ENCODE peak calls at places on chromosome 14, in ten cellular contexts. G is PC-9, H is suprapubic skin, D is omental fat pad, M is tibial artery, E is A549, X is GM10248, Q is fibroblast of lung, S is RWPE1, U is AG09309. N is an unnamed sample.
A peak's percentile ranks its signal among the peaks of the same experiment; 100 is the strongest.

GRCh38 chr14:100653409-100653808 is 66.2 kb upstream of the BEGAIN start:
- DNase-seq in G (no peak), H (no peak), D (no peak), M (no peak), E (no peak), X (peak; percentile 49), Q (no peak), S (no peak), U (no peak), N (no peak)

GRCh38 chr14:61601923-61602732 is 93.2 kb upstream of the HIF1A start:
- DNase-seq in G (no peak), H (no peak), D (no peak), M (no peak), E (no peak), X (no peak), Q (no peak), S (no peak), U (no peak), N (no peak)

GRCh38 chr14:34465069-34465859 is 3.2 kb upstream of the SPTSSA start:
- DNase-seq in G (no peak), H (no peak), D (no peak), M (no peak), E (no peak), X (no peak), Q (peak; percentile 24), S (no peak), U (no peak), N (no peak)

GRCh38 chr14:80172380-80173055 is 38.8 kb downstream of the DIO2 start:
- DNase-seq in G (no peak), H (no peak), D (no peak), M (no peak), E (no peak), X (no peak), Q (peak; percentile 40), S (no peak), U (no peak), N (no peak)

GRCh38 chr14:62886461-62886860 is 158.8 kb downstream of the KCNH5 start:
- DNase-seq in G (no peak), H (no peak), D (no peak), M (no peak), E (no peak), X (no peak), Q (no peak), S (no peak), U (no peak), N (no peak)

GRCh38 chr14:96037891-96038557 is 1.1 kb upstream of the C14orf132 start:
- DNase-seq in G (no peak), H (no peak), D (no peak), M (peak; percentile 90), E (peak; percentile 34), X (no peak), Q (peak; percentile 50), S (peak; percentile 60), U (no peak), N (no peak)

GRCh38 chr14:102580552-102581110 is 11.8 kb upstream of the RCOR1 start:
- DNase-seq in G (no peak), H (no peak), D (no peak), M (no peak), E (no peak), X (no peak), Q (no peak), S (no peak), U (no peak), N (no peak)

GRCh38 chr14:87615822-87616679 is 376.9 kb downstream of the GALC start:
- DNase-seq in G (no peak), H (no peak), D (no peak), M (no peak), E (peak; percentile 38), X (peak; percentile 37), Q (peak; percentile 33), S (peak; percentile 60), U (no peak), N (peak; percentile 27)

GRCh38 chr14:75482366-75482765 is 39.9 kb upstream of the BATF start:
- DNase-seq in G (no peak), H (no peak), D (no peak), M (no peak), E (no peak), X (no peak), Q (no peak), S (no peak), U (no peak), N (no peak)

GRCh38 chr14:75471059-75471458 is 43.2 kb downstream of the JDP2 start:
- DNase-seq in G (no peak), H (no peak), D (no peak), M (no peak), E (no peak), X (no peak), Q (no peak), S (no peak), U (no peak), N (no peak)

GRCh38 chr14:75479770-75480600 is 42.3 kb upstream of the BATF start:
- DNase-seq in G (no peak), H (no peak), D (no peak), M (no peak), E (no peak), X (peak; percentile 69), Q (no peak), S (no peak), U (no peak), N (no peak)

GRCh38 chr14:75477881-75478280 is 44.4 kb upstream of the BATF start:
- DNase-seq in G (no peak), H (no peak), D (no peak), M (no peak), E (no peak), X (no peak), Q (no peak), S (no peak), U (no peak), N (no peak)

GRCh38 chr14:75476274-75476995 is 45.8 kb upstream of the BATF start:
- DNase-seq in G (no peak), H (no peak), D (no peak), M (peak; percentile 24), E (no peak), X (no peak), Q (peak; percentile 6), S (no peak), U (no peak), N (no peak)
- TF ChIP-seq CTCF in G (no peak), H (no peak), D (no peak), M (no peak), E (no peak), X (no peak), Q (no peak), S (no peak), U (no peak), N (no peak)

GRCh38 chr14:39447155-39447554 is 14.9 kb upstream of the FBXO33 start:
- DNase-seq in G (no peak), H (no peak), D (no peak), M (no peak), E (no peak), X (no peak), Q (no peak), S (no peak), U (no peak), N (no peak)

GRCh38 chr14:39452680-39453079 is 20.4 kb upstream of the FBXO33 start:
- DNase-seq in G (no peak), H (no peak), D (no peak), M (no peak), E (no peak), X (no peak), Q (no peak), S (no peak), U (no peak), N (no peak)

GRCh38 chr14:39454906-39455539 is 22.8 kb upstream of the FBXO33 start:
- DNase-seq in G (no peak), H (no peak), D (no peak), M (no peak), E (no peak), X (no peak), Q (no peak), S (no peak), U (no peak), N (no peak)

GRCh38 chr14:39456702-39457250 is 24.5 kb upstream of the FBXO33 start:
- DNase-seq in G (no peak), H (no peak), D (no peak), M (no peak), E (no peak), X (no peak), Q (no peak), S (no peak), U (no peak), N (no peak)

GRCh38 chr14:39451811-39452210 is 19.6 kb upstream of the FBXO33 start:
- DNase-seq in G (no peak), H (no peak), D (no peak), M (no peak), E (no peak), X (no peak), Q (no peak), S (no peak), U (no peak), N (no peak)
- TF ChIP-seq CTCF in G (no peak), H (no peak), D (no peak), M (no peak), E (no peak), X (no peak), Q (no peak), S (no peak), U (no peak), N (no peak)

GRCh38 chr14:31950760-31951637 is 126.1 kb upstream of the ARHGAP5 start:
- DNase-seq in G (peak; percentile 51), H (no peak), D (peak; percentile 35), M (no peak), E (peak; percentile 73), X (no peak), Q (peak; percentile 81), S (peak; percentile 79), U (no peak), N (peak; percentile 46)

GRCh38 chr14:31951638-31951964 is 125.5 kb upstream of the ARHGAP5 start:
- DNase-seq in G (no peak), H (no peak), D (no peak), M (no peak), E (no peak), X (no peak), Q (no peak), S (no peak), U (no peak), N (no peak)

GRCh38 chr14:31953210-31953609 is 123.9 kb upstream of the ARHGAP5 start:
- DNase-seq in G (no peak), H (no peak), D (no peak), M (no peak), E (no peak), X (no peak), Q (no peak), S (no peak), U (no peak), N (no peak)

GRCh38 chr14:31950331-31950730 is 126.8 kb upstream of the ARHGAP5 start:
- DNase-seq in G (no peak), H (no peak), D (no peak), M (no peak), E (no peak), X (no peak), Q (no peak), S (no peak), U (no peak), N (no peak)

DNA sequence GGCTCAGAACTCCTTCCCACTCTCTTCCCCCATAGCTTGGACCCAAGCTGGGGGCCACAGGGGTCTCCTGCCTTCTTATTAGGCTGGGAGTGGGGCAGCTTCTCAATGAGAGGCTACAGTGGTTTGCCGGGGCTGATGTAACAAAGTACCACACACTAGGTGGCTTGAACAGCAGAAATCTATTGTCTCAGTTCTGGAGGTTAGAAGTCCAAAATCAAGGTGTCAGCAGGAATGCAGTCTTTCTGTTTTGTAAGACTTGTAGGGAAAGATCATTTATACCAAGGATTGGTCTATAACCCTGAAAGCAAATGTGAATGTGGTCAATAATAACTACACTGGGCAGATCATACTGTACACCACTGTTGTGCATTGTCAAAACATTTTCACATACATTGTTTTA is 124.5 kb upstream of the ARHGAP5 start:
- DNase-seq in G (no peak), H (no peak), D (no peak), M (no peak), E (no peak), X (no peak), Q (no peak), S (no peak), U (no peak), N (no peak)
- TF ChIP-seq CTCF in G (no peak), H (no peak), D (no peak), M (no peak), E (no peak), X (no peak), Q (no peak), S (no peak), U (no peak), N (no peak)

GRCh38 chr14:94717808-94718207 is 52.1 kb downstream of the GSC start:
- DNase-seq in G (no peak), H (no peak), D (no peak), M (no peak), E (no peak), X (no peak), Q (no peak), S (no peak), U (no peak), N (no peak)
- TF ChIP-seq CTCF in G (no peak), H (no peak), D (no peak), M (no peak), E (no peak), X (no peak), Q (no peak), S (no peak), U (no peak), N (no peak)